ENCODE peak calls at places on chromosomes 12 and 14, in six cellular contexts. A is MG63; K is choroid plexus epithelial cell; Z is CD8-positive, alpha-beta memory T cell; Q is dorsolateral prefrontal cortex; C is HFF-Myc. B is an unnamed sample.
A peak's percentile ranks its signal among the peaks of the same experiment; 100 is the strongest.

GRCh38 chr14:49992901-49993335 is 100.0 kb downstream of the ARF6 start:
- DNase-seq in A (peak; percentile 45), K (peak; percentile 72), Z (no peak), Q (no peak), C (no peak), B (no peak)

GRCh38 chr12:20631711-20632110 is 63.4 kb upstream of the SLCO1C1 start:
- DNase-seq in A (peak; percentile 44), K (peak; percentile 43), Z (no peak), Q (no peak), C (no peak), B (no peak)

GRCh38 chr12:98456583-98457573 is 58.5 kb upstream of the TMPO start:
- DNase-seq in A (peak; percentile 69), K (peak; percentile 43), Z (no peak), Q (no peak), C (no peak), B (peak; percentile 76)

GRCh38 chr14:58864751-58865519 is 227.2 kb downstream of the DACT1 start:
- DNase-seq in A (no peak), K (peak; percentile 39), Z (no peak), Q (no peak), C (peak; percentile 90), B (no peak)

GRCh38 chr12:124736115-124737039 is 127.3 kb downstream of the SCARB1 start:
- DNase-seq in A (no peak), K (no peak), Z (no peak), Q (no peak), C (no peak), B (no peak)

GRCh38 chr14:93977790-93978581 is 1.6 kb upstream of the ASB2 start:
- DNase-seq in A (no peak), K (no peak), Z (peak; percentile 89), Q (no peak), C (no peak), B (no peak)

GRCh38 chr14:50943943-50944646 is at the start of gene PYGL:
- DNase-seq in A (peak; percentile 71), K (peak; percentile 63), Z (no peak), Q (no peak), C (no peak), B (peak; percentile 81)

GRCh38 chr14:23660290-23661226 is 24.4 kb downstream of the DHRS2 start:
- DNase-seq in A (no peak), K (no peak), Z (peak; percentile 52), Q (peak; percentile 59), C (no peak), B (peak; percentile 38)

GRCh38 chr14:77264466-77265186 is 6.4 kb downstream of the NGB start:
- DNase-seq in A (no peak), K (no peak), Z (no peak), Q (no peak), C (no peak), B (no peak)

GRCh38 chr14:101495284-101495683 is 66.0 kb upstream of the DIO3 start:
- DNase-seq in A (no peak), K (no peak), Z (no peak), Q (no peak), C (no peak), B (peak; percentile 38)

GRCh38 chr12:12017135-12017581 is 53.6 kb upstream of the BCL2L14 start:
- DNase-seq in A (no peak), K (no peak), Z (no peak), Q (no peak), C (no peak), B (no peak)

GRCh38 chr12:67630373-67631088 is 18.0 kb upstream of the DYRK2 start:
- DNase-seq in A (peak; percentile 10), K (peak; percentile 52), Z (peak; percentile 95), Q (no peak), C (peak; percentile 10), B (no peak)

GRCh38 chr14:69090187-69090789 is 62.6 kb downstream of the DCAF5 start:
- DNase-seq in A (no peak), K (peak; percentile 68), Z (no peak), Q (no peak), C (no peak), B (no peak)

GRCh38 chr12:25759752-25760151 is 198.7 kb upstream of the RASSF8 start:
- DNase-seq in A (no peak), K (peak; percentile 27), Z (no peak), Q (no peak), C (no peak), B (no peak)

GRCh38 chr12:27652174-27652763 is 44.0 kb upstream of the REP15 start:
- DNase-seq in A (peak; percentile 25), K (peak; percentile 91), Z (no peak), Q (no peak), C (peak; percentile 84), B (no peak)

GRCh38 chr12:69254857-69255256 is 15.5 kb downstream of the CPSF6 start:
- DNase-seq in A (no peak), K (no peak), Z (no peak), Q (no peak), C (no peak), B (no peak)

GRCh38 chr14:38442208-38442607 is 186.3 kb upstream of the CLEC14A start:
- DNase-seq in A (no peak), K (no peak), Z (no peak), Q (no peak), C (no peak), B (no peak)

GRCh38 chr12:125092872-125093680 is 27.8 kb downstream of the AACS start:
- DNase-seq in A (no peak), K (peak; percentile 60), Z (no peak), Q (peak; percentile 70), C (peak; percentile 14), B (no peak)

GRCh38 chr14:96574633-96575191 is 72.5 kb downstream of the PAPOLA start:
- DNase-seq in A (peak; percentile 34), K (peak; percentile 76), Z (no peak), Q (no peak), C (peak; percentile 55), B (no peak)

GRCh38 chr14:61608245-61609142 is 86.8 kb upstream of the HIF1A start:
- DNase-seq in A (no peak), K (peak; percentile 48), Z (no peak), Q (peak; percentile 50), C (no peak), B (no peak)

GRCh38 chr14:91897121-91897701 is 29.9 kb upstream of the TC2N start:
- DNase-seq in A (peak; percentile 79), K (peak; percentile 19), Z (no peak), Q (peak; percentile 71), C (no peak), B (peak; percentile 94)

DNA sequence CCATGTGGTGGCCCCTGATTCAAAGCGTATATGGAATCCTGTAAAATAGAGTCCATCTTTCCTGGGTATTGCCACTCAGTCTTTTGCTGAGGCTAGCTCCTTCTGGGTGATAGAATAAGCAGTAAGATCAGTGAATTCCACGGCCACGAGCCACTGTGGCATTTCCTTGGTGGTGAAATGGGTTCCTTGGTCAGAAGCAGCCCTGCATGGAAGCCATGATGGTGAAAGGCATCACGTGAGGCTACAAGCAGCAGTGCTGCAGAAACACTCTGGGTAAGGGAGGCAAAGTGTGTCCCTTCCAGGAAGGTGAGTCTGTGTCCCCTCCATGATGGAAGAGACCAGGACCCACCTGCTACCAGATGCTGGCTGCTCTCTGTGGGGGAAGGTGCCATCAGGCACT is 19.6 kb downstream of the TNFAIP2 start:
- DNase-seq in A (no peak), K (no peak), Z (no peak), Q (no peak), C (no peak), B (no peak)
- H3K4me3 ChIP-seq in A (no peak overlapping the region), K (no peak overlapping the region), Z (no peak overlapping the region), Q (no peak overlapping the region), C (no peak overlapping the region), B (no peak overlapping the region)

DNA sequence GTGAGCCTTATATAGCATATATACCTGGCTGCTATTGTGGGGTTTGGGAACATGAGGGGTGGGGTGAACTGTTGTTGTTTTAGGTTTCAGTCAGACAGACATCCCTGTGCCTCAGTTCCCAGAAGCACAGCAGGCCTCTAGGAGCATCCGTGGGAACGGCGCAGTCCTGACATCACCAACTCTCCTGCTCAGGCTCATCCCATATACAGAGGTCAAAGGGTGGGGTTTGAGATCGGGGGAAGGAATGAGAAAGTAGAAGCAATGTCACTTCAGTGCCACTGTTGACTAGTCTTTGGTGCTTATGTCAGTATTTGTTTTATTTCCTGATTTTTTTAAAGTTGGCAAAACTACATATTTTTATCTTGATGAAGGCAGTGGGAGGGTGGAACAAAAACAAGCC is 43.1 kb upstream of the A2ML1 start:
- DNase-seq in A (no peak), K (no peak), Z (no peak), Q (no peak), C (no peak), B (no peak)
- H3K4me3 ChIP-seq in A (no peak overlapping the region), K (no peak overlapping the region), Z (no peak overlapping the region), Q (no peak overlapping the region), C (no peak overlapping the region), B (no peak overlapping the region)

GRCh38 chr12:110251381-110251780 is 29.7 kb upstream of the ATP2A2 start:
- DNase-seq in A (no peak), K (no peak), Z (no peak), Q (no peak), C (no peak), B (no peak)

GRCh38 chr12:110254971-110255540 is 26.0 kb upstream of the ATP2A2 start:
- DNase-seq in A (no peak), K (no peak), Z (no peak), Q (no peak), C (no peak), B (peak; percentile 40)

GRCh38 chr12:110253176-110253575 is 27.9 kb upstream of the ATP2A2 start:
- DNase-seq in A (no peak), K (peak; percentile 69), Z (no peak), Q (no peak), C (no peak), B (peak; percentile 84)

GRCh38 chr12:110249716-110250225 is 31.3 kb upstream of the ATP2A2 start:
- DNase-seq in A (no peak), K (no peak), Z (no peak), Q (no peak), C (no peak), B (no peak)

DNA sequence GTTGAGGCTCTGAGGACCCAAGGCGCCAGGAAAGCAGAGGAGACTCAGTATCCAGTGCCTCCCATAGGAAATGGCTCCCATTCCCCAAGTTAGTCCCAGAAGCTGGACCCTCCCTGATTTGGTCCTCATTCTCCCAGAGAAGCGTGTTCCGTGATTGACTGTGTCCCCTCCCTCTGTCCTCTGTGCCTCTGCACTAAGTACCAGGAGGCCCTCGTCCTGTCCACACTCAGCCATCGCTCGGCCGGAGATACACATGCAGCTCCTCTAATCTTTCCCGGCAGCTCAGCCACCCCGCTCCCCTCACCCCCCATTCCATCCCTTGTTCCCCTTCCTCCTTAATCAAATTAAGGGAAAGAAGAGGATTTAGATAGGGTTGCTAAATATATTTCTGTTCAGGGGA is 28.3 kb upstream of the ATP2A2 start:
- DNase-seq in A (no peak), K (no peak), Z (no peak), Q (no peak), C (no peak), B (no peak)
- H3K4me3 ChIP-seq in A (no peak overlapping the region), K (no peak overlapping the region), Z (no peak overlapping the region), Q (no peak overlapping the region), C (no peak overlapping the region), B (peak overlapping the region; percentile 40)

GRCh38 chr12:131076791-131077747 is 123.4 kb downstream of the ADGRD1 start:
- DNase-seq in A (no peak), K (no peak), Z (no peak), Q (peak; percentile 32), C (no peak), B (peak; percentile 62)

GRCh38 chr12:131076277-131076676 is 122.6 kb downstream of the ADGRD1 start:
- DNase-seq in A (no peak), K (no peak), Z (no peak), Q (no peak), C (no peak), B (peak; percentile 61)

GRCh38 chr12:131075194-131075593 is 121.5 kb downstream of the ADGRD1 start:
- DNase-seq in A (no peak), K (no peak), Z (no peak), Q (no peak), C (no peak), B (peak; percentile 59)

GRCh38 chr12:131075611-131076010 is 121.9 kb downstream of the ADGRD1 start:
- DNase-seq in A (no peak), K (no peak), Z (no peak), Q (no peak), C (no peak), B (peak; percentile 60)

GRCh38 chr12:131077931-131078391 is 124.3 kb downstream of the ADGRD1 start:
- DNase-seq in A (no peak), K (no peak), Z (no peak), Q (peak; percentile 25), C (no peak), B (peak; percentile 53)
- H3K4me3 ChIP-seq in A (no peak overlapping the region), K (no peak overlapping the region), Z (no peak overlapping the region), Q (no peak overlapping the region), C (no peak overlapping the region), B (no peak overlapping the region)